ENCODE peak calls at places on chromosomes 3 and 15, in four cellular contexts. K, O, A and D are unnamed samples.

GRCh38 chr15:55969582-55969981 is 23.8 kb downstream of the NEDD4 start:
- ATAC-seq in K (no peak), O (no peak), A (peak; percentile 55), D (no peak)

GRCh38 chr3:168116279-168116678 is 20.6 kb upstream of the GOLIM4 start:
- ATAC-seq in K (peak; percentile 55), O (no peak), A (peak; percentile 86), D (peak; percentile 65)

GRCh38 chr3:57091471-57091870 is 31.0 kb downstream of the SPATA12 start:
- ATAC-seq in K (no peak), O (no peak), A (no peak), D (peak; percentile 31)

GRCh38 chr3:172616061-172616461 is 92.8 kb upstream of the TNFSF10 start:
- ATAC-seq in K (peak; percentile 65), O (no peak), A (no peak), D (no peak)

GRCh38 chr3:23475446-23475845 is 272.3 kb downstream of the UBE2E2 start:
- ATAC-seq in K (no peak), O (no peak), A (no peak), D (no peak)

GRCh38 chr3:40012381-40012780 is 203.0 kb downstream of the MYRIP start:
- ATAC-seq in K (no peak), O (no peak), A (no peak), D (no peak)

GRCh38 chr3:15185404-15185803 is 20.6 kb upstream of the CAPN7 start:
- ATAC-seq in K (no peak), O (no peak), A (no peak), D (no peak)

GRCh38 chr3:186909078-186909853 is 21.1 kb upstream of the ST6GAL1 start:
- ATAC-seq in K (no peak), O (peak; percentile 31), A (no peak), D (no peak)

GRCh38 chr3:4550957-4551754 is 58.0 kb downstream of the ITPR1 start:
- ATAC-seq in K (no peak), O (no peak), A (no peak), D (no peak)

GRCh38 chr3:195075941-195076875 is 194.8 kb downstream of the XXYLT1 start:
- ATAC-seq in K (no peak), O (no peak), A (no peak), D (no peak)

GRCh38 chr3:61521229-61521628 is 40.1 kb upstream of the PTPRG start:
- ATAC-seq in K (peak; percentile 96), O (no peak), A (no peak), D (no peak)

GRCh38 chr15:69973102-69973714 is 124.5 kb downstream of the TLE3 start:
- ATAC-seq in K (peak; percentile 71), O (peak; percentile 27), A (no peak), D (no peak)

GRCh38 chr3:114194750-114195149 is 15.9 kb upstream of the DRD3 start:
- ATAC-seq in K (no peak), O (no peak), A (no peak), D (no peak)

GRCh38 chr3:140863481-140864084 is 78.1 kb upstream of the SLC25A36 start:
- ATAC-seq in K (peak; percentile 88), O (peak; percentile 82), A (no peak), D (no peak)

GRCh38 chr3:18345015-18345367 is 80.1 kb downstream of the SATB1 start:
- ATAC-seq in K (no peak), O (no peak), A (no peak), D (no peak)

GRCh38 chr3:86257955-86258641 is 732.9 kb downstream of the VGLL3 start:
- ATAC-seq in K (peak; percentile 74), O (no peak), A (no peak), D (no peak)

GRCh38 chr3:188854395-188855149 is 317.2 kb upstream of the TPRG1 start:
- ATAC-seq in K (no peak), O (no peak), A (no peak), D (peak; percentile 82)

GRCh38 chr15:75134748-75135147 is 66.9 kb upstream of the C15orf39 start:
- ATAC-seq in K (no peak), O (no peak), A (no peak), D (no peak)

GRCh38 chr3:159234306-159234705 is 432.5 kb downstream of the MFSD1 start:
- ATAC-seq in K (no peak), O (no peak), A (no peak), D (no peak)

GRCh38 chr3:134641671-134642300 is 9.0 kb downstream of the KY start:
- ATAC-seq in K (no peak), O (no peak), A (no peak), D (no peak)

GRCh38 chr3:134643150-134643675 is 7.6 kb downstream of the KY start:
- ATAC-seq in K (no peak), O (no peak), A (no peak), D (no peak)

GRCh38 chr3:134640872-134641470 is 9.9 kb downstream of the KY start:
- ATAC-seq in K (peak; percentile 68), O (peak; percentile 83), A (no peak), D (no peak)

GRCh38 chr3:134640378-134640777 is 10.4 kb downstream of the KY start:
- ATAC-seq in K (no peak), O (no peak), A (no peak), D (no peak)

GRCh38 chr3:134642445-134643149 is 8.2 kb downstream of the KY start:
- ATAC-seq in K (no peak), O (no peak), A (no peak), D (no peak)
- H3K27me3 ChIP-seq in K (no peaks in the 10 kb centered on the region), O (no peaks in the 10 kb centered on the region), A (no peaks in the 10 kb centered on the region), D (no peaks in the 10 kb centered on the region)

GRCh38 chr3:118984699-118985098 is 49.9 kb downstream of the IGSF11 start:
- ATAC-seq in K (no peak), O (no peak), A (no peak), D (no peak)
- TF ChIP-seq EP300 in K (no peak), O (no peak), A (no peak), D (no peak)

GRCh38 chr15:89091667-89092220 is 3.5 kb downstream of the ABHD2 start:
- ATAC-seq in K (no peak), O (no peak), A (no peak), D (no peak)

GRCh38 chr15:89095556-89095955 is 7.3 kb downstream of the ABHD2 start:
- ATAC-seq in K (no peak), O (no peak), A (no peak), D (no peak)

GRCh38 chr15:89095073-89095472 is 6.8 kb downstream of the ABHD2 start:
- ATAC-seq in K (no peak), O (no peak), A (no peak), D (no peak)

GRCh38 chr15:89090791-89091666 is 2.8 kb downstream of the ABHD2 start:
- ATAC-seq in K (peak; percentile 32), O (no peak), A (no peak), D (no peak)

DNA sequence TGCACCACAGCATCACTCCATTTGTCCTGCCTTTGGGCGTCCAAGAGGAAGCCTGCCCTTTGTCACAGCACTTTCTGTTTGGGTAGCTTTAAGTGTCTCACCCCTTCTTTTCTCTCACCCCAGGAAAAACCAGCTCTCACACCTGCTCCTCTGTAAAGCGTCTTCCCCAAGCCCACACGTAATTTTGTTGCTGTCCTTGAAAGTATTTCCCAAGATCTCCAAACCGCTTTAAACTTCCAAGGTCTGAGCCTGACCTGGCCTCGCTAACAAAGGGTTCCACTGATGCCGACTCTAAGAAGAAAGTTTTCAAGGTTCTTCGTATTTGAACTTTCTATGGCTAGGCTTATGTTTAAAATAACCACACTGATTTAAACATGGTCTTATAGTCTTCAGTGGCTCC is 5.3 kb downstream of the ABHD2 start:
- ATAC-seq in K (no peak), O (no peak), A (no peak), D (no peak)
- H3K4me1 ChIP-seq in K (no peaks in the 10 kb centered on the region), O (peaks cover 77% of the 10 kb centered on the region), A (peaks cover 87% of the 10 kb centered on the region), D (peaks cover 33% of the 10 kb centered on the region)

DNA sequence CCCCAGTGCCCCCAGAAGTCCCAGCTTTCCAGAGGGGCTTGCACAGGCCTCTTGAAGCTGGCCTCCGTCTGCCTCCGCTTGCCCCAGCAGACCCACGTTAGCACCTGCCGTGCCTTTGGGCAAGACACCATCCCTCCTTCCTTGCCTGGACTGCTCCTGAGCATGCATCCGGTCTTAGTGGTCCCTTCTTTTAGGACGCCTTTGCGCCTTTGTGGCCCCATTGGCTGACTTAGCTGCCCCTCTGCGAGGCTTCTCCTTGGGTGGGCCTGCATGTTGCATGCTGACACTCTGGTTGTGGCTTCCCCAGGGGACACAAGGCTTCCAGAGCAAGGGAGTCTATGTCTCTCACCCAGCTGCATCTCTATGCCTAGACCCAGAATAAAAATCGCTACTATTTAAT is 56.6 kb downstream of the RHCG start:
- ATAC-seq in K (no peak), O (no peak), A (no peak), D (no peak)
- H3K27me3 ChIP-seq in K (no peaks in the 10 kb centered on the region), O (peaks cover 4% of the 10 kb centered on the region), A (no peaks in the 10 kb centered on the region), D (peaks cover 97% of the 10 kb centered on the region)